ENCODE peak calls at places on chromosomes 11 and 22, in nine cellular contexts. E, U, I, X, L, A, K, O and S are unnamed samples. For H3K4me1, the result is how much of the 10 kb centered on the place peaks cover.

GRCh38 chr11:63985812-63986155 is 454 bp upstream of the OTUB1 start:
- DNase-seq in E (peak), U (no peak), I (no peak), X (no peak), L (peak), A (no peak), K (no peak), O (no peak), S (peak)

GRCh38 chr11:70270877-70271634 is 566 bp downstream of the PPFIA1 start:
- DNase-seq in E (peak), U (peak), I (peak), X (peak), L (peak), A (peak), K (no peak), O (peak), S (peak)

GRCh38 chr22:43515902-43516301 is 104.1 kb downstream of the MPPED1 start:
- DNase-seq in E (no peak), U (no peak), I (no peak), X (no peak), L (no peak), A (no peak), K (no peak), O (no peak), S (no peak)

GRCh38 chr22:46085831-46086576 is 64.3 kb upstream of the PPARA start:
- DNase-seq in E (no peak), U (no peak), I (peak), X (peak), L (peak), A (no peak), K (no peak), O (peak), S (no peak)

GRCh38 chr11:8006349-8006977 is 19.3 kb downstream of the EIF3F start:
- DNase-seq in E (peak), U (peak), I (peak), X (peak), L (no peak), A (peak), K (peak), O (no peak), S (peak)

GRCh38 chr22:19046719-19047609 is 75.2 kb downstream of the DGCR2 start:
- DNase-seq in E (no peak), U (no peak), I (no peak), X (no peak), L (peak), A (no peak), K (no peak), O (peak), S (no peak)

GRCh38 chr11:103609117-103610066 is 427.0 kb upstream of the DDI1 start:
- DNase-seq in E (no peak), U (peak), I (no peak), X (no peak), L (no peak), A (no peak), K (no peak), O (no peak), S (no peak)

GRCh38 chr11:74707602-74708510 is 23.4 kb downstream of the CHRDL2 start:
- DNase-seq in E (no peak), U (no peak), I (no peak), X (no peak), L (no peak), A (no peak), K (no peak), O (no peak), S (no peak)

GRCh38 chr11:36258730-36259360 is 30.4 kb downstream of the COMMD9 start:
- DNase-seq in E (peak), U (peak), I (peak), X (peak), L (peak), A (peak), K (no peak), O (peak), S (no peak)

GRCh38 chr11:116707746-116708145 is 65.0 kb downstream of the BUD13 start:
- DNase-seq in E (no peak), U (no peak), I (no peak), X (no peak), L (no peak), A (no peak), K (no peak), O (no peak), S (no peak)

GRCh38 chr11:126992065-126992803 is 8.3 kb downstream of the KIRREL3 start:
- DNase-seq in E (no peak), U (peak), I (no peak), X (no peak), L (no peak), A (no peak), K (no peak), O (no peak), S (no peak)

GRCh38 chr11:34105957-34106504 is 602 bp downstream of the NAT10 start:
- DNase-seq in E (peak), U (peak), I (no peak), X (no peak), L (no peak), A (no peak), K (no peak), O (no peak), S (no peak)

DNA sequence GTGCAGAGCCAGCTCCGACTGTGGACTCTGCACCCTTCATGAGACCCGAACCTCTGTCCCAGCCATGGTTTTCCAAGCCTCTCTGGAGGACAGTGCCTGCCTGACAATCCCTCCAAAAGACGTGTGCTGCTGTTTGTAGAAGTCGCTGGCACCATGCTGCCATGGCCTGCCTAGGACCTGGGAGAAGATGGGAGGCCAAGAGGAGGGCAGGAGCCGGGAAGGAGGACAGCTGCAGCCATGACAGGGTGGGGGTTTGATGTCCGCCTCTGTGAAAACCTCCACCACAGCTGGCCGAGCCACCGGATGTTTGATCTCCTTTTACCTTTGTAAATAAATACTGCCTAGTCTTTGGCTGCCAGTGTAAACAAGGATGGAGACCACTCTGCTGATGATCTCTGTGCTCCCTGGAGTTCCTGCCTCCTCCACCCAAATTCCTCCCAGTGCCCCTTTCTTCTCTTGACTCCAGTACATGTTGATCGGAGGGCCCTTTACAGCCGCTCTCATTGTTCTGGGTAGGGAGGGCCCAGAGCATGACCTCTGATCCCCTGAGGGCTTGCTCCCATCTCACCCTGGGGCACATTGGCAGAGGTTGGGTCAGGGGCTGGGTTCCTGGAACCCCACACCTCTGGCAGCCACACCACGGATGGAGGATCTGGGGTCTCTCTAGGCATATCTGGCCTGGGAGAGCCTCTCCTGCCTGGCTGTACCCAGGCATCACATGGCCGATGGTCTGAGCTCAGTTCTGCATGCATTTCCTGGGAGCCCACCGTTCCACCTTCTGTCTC is 66.9 kb downstream of the BCR start:
- DNase-seq in E (no peak), U (no peak), I (no peak), X (no peak), L (no peak), A (no peak), K (no peak), O (no peak), S (no peak)
- H3K4me1 ChIP-seq in E (under half), U (under half), I (under half), X (half or more), L (under half), A (under half), K (under half), O (under half), S (under half)

GRCh38 chr22:35392357-35392756 is 7.6 kb upstream of the MCM5 start:
- DNase-seq in E (no peak), U (no peak), I (no peak), X (no peak), L (no peak), A (no peak), K (no peak), O (no peak), S (no peak)

GRCh38 chr22:35393116-35394010 is 6.6 kb upstream of the MCM5 start:
- DNase-seq in E (no peak), U (no peak), I (no peak), X (peak), L (no peak), A (no peak), K (no peak), O (no peak), S (no peak)

GRCh38 chr22:35394011-35394312 is 6.0 kb upstream of the MCM5 start:
- DNase-seq in E (no peak), U (no peak), I (no peak), X (no peak), L (no peak), A (no peak), K (no peak), O (no peak), S (no peak)

GRCh38 chr22:35397095-35397904 is 2.6 kb upstream of the MCM5 start:
- DNase-seq in E (no peak), U (peak), I (peak), X (no peak), L (no peak), A (no peak), K (no peak), O (no peak), S (no peak)

DNA sequence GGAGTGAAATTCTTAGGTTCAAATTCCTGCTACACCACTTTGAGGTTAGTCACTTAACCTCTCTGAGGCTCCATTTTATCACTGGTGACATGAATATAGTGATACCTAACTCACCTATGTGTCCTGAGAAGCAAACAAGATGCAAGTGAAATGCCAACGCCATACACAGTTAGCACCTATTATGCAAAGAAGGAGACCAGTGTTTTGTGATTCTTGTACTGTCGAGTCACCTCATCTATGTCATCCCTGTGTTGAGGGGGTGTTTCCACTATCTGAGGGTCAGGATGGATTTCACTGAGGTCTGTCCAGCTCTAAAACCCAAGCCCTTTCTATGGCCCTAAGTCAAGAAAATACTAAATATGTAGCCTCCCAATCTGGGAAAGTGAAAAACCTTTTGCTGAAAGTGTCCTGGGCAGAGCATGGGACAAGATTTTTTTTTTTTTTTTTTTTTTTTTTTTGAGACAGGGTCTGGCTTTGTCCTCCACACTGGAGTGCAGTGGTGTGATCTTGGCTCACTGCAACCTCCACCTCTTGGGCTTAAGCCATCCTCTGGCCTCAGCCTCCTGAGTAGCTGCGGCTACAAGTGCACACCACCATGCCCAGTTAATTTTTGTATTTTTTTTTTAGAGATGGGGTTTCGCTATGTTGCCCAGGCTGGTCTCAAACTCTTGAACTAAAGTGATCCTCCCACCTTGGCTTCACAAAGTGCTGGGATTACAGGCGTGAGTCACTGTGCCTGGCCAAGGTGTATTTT is 5.0 kb upstream of the MCM5 start:
- DNase-seq in E (no peak), U (no peak), I (no peak), X (no peak), L (no peak), A (no peak), K (no peak), O (no peak), S (no peak)
- H3K4me1 ChIP-seq in E (under half), U (under half), I (under half), X (under half), L (under half), A (under half), K (under half), O (under half), S (under half)

DNA sequence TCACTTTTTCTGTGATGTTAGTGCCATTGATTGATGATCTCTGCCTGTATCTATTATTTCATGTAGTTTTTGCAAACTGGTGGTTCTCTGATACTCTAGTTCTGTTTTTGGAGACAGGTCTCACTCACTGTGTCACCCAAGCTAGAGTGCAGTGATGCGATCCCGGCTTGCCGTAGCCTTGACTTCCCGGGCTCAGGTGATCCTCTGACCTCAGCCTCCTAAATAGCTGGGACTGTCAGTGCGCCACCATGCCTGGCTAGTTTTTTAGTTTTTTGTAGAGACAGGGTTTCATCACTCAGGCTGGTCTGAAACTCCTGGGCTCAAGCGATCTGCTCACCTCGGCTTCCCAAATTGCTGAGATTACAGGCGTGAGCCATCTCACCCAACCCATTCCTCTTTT is 16.4 kb downstream of the TEAD1 start:
- DNase-seq in E (no peak), U (no peak), I (no peak), X (peak), L (no peak), A (no peak), K (no peak), O (no peak), S (no peak)
- H3K4me1 ChIP-seq in E (half or more), U (half or more), I (half or more), X (half or more), L (under half), A (under half), K (half or more), O (under half), S (under half)

GRCh38 chr22:28983788-28984441 is 77.7 kb downstream of the C22orf31 start:
- DNase-seq in E (no peak), U (no peak), I (no peak), X (no peak), L (no peak), A (no peak), K (no peak), O (no peak), S (no peak)

GRCh38 chr22:28985581-28986290 is 75.9 kb downstream of the C22orf31 start:
- DNase-seq in E (no peak), U (no peak), I (no peak), X (no peak), L (no peak), A (no peak), K (no peak), O (no peak), S (no peak)

GRCh38 chr22:28988455-28988854 is 73.2 kb downstream of the C22orf31 start:
- DNase-seq in E (no peak), U (no peak), I (no peak), X (no peak), L (no peak), A (no peak), K (no peak), O (no peak), S (no peak)

GRCh38 chr22:28984482-28985158 is 77.0 kb downstream of the C22orf31 start:
- DNase-seq in E (no peak), U (no peak), I (no peak), X (no peak), L (no peak), A (no peak), K (no peak), O (no peak), S (no peak)

GRCh38 chr22:28986366-28986765 is 75.3 kb downstream of the C22orf31 start:
- DNase-seq in E (no peak), U (no peak), I (no peak), X (no peak), L (no peak), A (no peak), K (no peak), O (no peak), S (no peak)
- H3K4me1 ChIP-seq in E (under half), U (under half), I (under half), X (under half), L (under half), A (under half), K (under half), O (under half), S (under half)

GRCh38 chr11:24635588-24636290 is 138.9 kb downstream of the LUZP2 start:
- DNase-seq in E (no peak), U (peak), I (no peak), X (no peak), L (no peak), A (no peak), K (no peak), O (no peak), S (no peak)
- H3K4me1 ChIP-seq in E (under half), U (under half), I (under half), X (under half), L (under half), A (under half), K (under half), O (under half), S (under half)

GRCh38 chr22:37019309-37020191 is at the start of the genes MPST and TST:
- DNase-seq in E (peak), U (peak), I (peak), X (peak), L (peak), A (peak), K (no peak), O (peak), S (no peak)
- H3K4me1 ChIP-seq in E (under half), U (under half), I (under half), X (half or more), L (half or more), A (under half), K (half or more), O (under half), S (under half)

DNA sequence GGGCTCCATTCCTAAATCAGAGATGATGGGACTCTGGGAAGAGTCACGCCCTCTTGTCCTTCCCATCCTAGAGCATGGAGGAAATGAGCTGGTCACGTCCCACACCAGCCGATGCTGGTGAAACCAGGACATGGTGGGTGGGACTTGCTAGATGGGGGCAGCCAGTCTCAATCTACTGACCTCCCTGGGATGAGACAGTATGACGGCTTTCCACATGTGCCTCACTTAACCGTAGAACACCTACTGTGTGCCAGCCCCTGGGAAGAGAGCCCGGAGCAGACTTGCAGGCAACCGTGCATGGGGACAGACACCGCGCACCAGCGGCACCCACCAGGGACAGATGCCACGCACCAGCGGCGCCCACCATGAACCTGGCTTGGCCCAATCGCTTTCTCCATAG is 3.8 kb downstream of the OSBPL5 start:
- DNase-seq in E (no peak), U (no peak), I (no peak), X (no peak), L (peak), A (no peak), K (no peak), O (peak), S (no peak)
- H3K4me1 ChIP-seq in E (half or more), U (under half), I (under half), X (under half), L (under half), A (under half), K (half or more), O (under half), S (under half)

DNA sequence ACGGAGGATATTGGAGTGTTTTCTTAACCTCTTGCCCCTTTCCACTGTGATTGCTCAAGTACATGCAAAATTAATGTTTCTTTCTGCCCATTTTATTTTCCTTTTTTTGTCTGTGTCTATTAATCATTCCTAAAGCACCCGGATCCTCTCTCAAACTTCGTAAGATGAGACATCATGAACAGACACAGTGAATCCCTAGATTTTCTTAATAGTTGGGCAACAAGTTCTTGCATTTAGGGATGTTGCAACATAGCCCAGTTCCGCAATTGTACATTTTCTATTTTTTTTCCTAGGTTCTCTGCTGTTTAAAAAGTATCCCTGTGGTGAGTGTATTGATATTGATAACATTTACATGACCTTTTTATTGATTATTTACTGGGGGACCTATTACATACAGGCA is 2.9 kb downstream of the FAM111A start:
- DNase-seq in E (no peak), U (peak), I (no peak), X (no peak), L (no peak), A (no peak), K (no peak), O (no peak), S (no peak)
- H3K4me1 ChIP-seq in E (under half), U (under half), I (under half), X (under half), L (under half), A (under half), K (under half), O (under half), S (under half)